ENCODE peak calls at places on chromosomes 5 and 9, in seven cellular contexts. One of them, this sample, is unnamed.

GRCh38 chr9:108412755-108413154 is 443.0 kb downstream of the ACTL7B start:
- DNase-seq in endodermal cell: peak; percentile 86
- DNase-seq in tibial artery: no peak
- DNase-seq in K562: no peak
- DNase-seq in effector memory CD4-positive, alpha-beta T cell: no peak
- DNase-seq in HepG2: no peak
- DNase-seq in adrenal gland: no peak
- DNase-seq in this sample: no peak

GRCh38 chr5:61576556-61576955 is 244.5 kb downstream of the ZSWIM6 start:
- DNase-seq in effector memory CD4-positive, alpha-beta T cell: no peak
- DNase-seq in K562: no peak
- DNase-seq in tibial artery: no peak
- DNase-seq in endodermal cell: no peak
- DNase-seq in adrenal gland: no peak
- DNase-seq in HepG2: no peak
- DNase-seq in this sample: no peak

GRCh38 chr5:69024241-69024651 is 69.6 kb upstream of the SLC30A5 start:
- DNase-seq in adrenal gland: peak; percentile 25
- DNase-seq in effector memory CD4-positive, alpha-beta T cell: no peak
- DNase-seq in tibial artery: no peak
- DNase-seq in endodermal cell: peak; percentile 58
- DNase-seq in K562: peak; percentile 58
- DNase-seq in HepG2: peak; percentile 58
- DNase-seq in this sample: no peak

GRCh38 chr9:445033-445432 is 230.4 kb downstream of the DOCK8 start:
- DNase-seq in adrenal gland: no peak
- DNase-seq in tibial artery: no peak
- DNase-seq in endodermal cell: no peak
- DNase-seq in effector memory CD4-positive, alpha-beta T cell: no peak
- DNase-seq in K562: no peak
- DNase-seq in HepG2: no peak
- DNase-seq in this sample: no peak

GRCh38 chr5:60843693-60844428 is at the start of gene ELOVL7:
- DNase-seq in adrenal gland: peak; percentile 76
- DNase-seq in tibial artery: peak; percentile 21
- DNase-seq in K562: peak; percentile 83
- DNase-seq in HepG2: peak; percentile 59
- DNase-seq in effector memory CD4-positive, alpha-beta T cell: no peak
- DNase-seq in endodermal cell: peak; percentile 96
- DNase-seq in this sample: peak; percentile 27

GRCh38 chr9:134521817-134522501 is 119.6 kb upstream of the COL5A1 start:
- DNase-seq in adrenal gland: no peak
- DNase-seq in tibial artery: no peak
- DNase-seq in endodermal cell: no peak
- DNase-seq in K562: no peak
- DNase-seq in HepG2: no peak
- DNase-seq in effector memory CD4-positive, alpha-beta T cell: no peak
- DNase-seq in this sample: peak; percentile 36

GRCh38 chr5:10307206-10308148 is at the start of gene CMBL:
- DNase-seq in effector memory CD4-positive, alpha-beta T cell: no peak
- DNase-seq in HepG2: peak; percentile 39
- DNase-seq in adrenal gland: peak; percentile 51
- DNase-seq in endodermal cell: peak; percentile 80
- DNase-seq in tibial artery: peak; percentile 45
- DNase-seq in K562: peak; percentile 91
- DNase-seq in this sample: peak; percentile 55

GRCh38 chr5:146126068-146126467 is 20.7 kb upstream of the PLAC8L1 start:
- DNase-seq in effector memory CD4-positive, alpha-beta T cell: no peak
- DNase-seq in K562: no peak
- DNase-seq in endodermal cell: no peak
- DNase-seq in tibial artery: no peak
- DNase-seq in adrenal gland: no peak
- DNase-seq in HepG2: no peak
- DNase-seq in this sample: no peak

GRCh38 chr5:173615884-173616576 is 420 bp downstream of the BOD1 start:
- DNase-seq in tibial artery: peak; percentile 49
- DNase-seq in HepG2: peak; percentile 76
- DNase-seq in effector memory CD4-positive, alpha-beta T cell: peak; percentile 60
- DNase-seq in endodermal cell: peak; percentile 87
- DNase-seq in K562: peak; percentile 61
- DNase-seq in adrenal gland: peak; percentile 66
- DNase-seq in this sample: peak; percentile 82

GRCh38 chr5:175778951-175779475 is 92.4 kb upstream of the CPLX2 start:
- DNase-seq in endodermal cell: no peak
- DNase-seq in effector memory CD4-positive, alpha-beta T cell: no peak
- DNase-seq in K562: no peak
- DNase-seq in HepG2: peak; percentile 29
- DNase-seq in tibial artery: no peak
- DNase-seq in adrenal gland: peak; percentile 70
- DNase-seq in this sample: no peak

GRCh38 chr9:111118256-111118950 is 80.1 kb upstream of the LPAR1 start:
- DNase-seq in HepG2: no peak
- DNase-seq in adrenal gland: no peak
- DNase-seq in tibial artery: no peak
- DNase-seq in effector memory CD4-positive, alpha-beta T cell: no peak
- DNase-seq in endodermal cell: no peak
- DNase-seq in K562: no peak
- DNase-seq in this sample: peak; percentile 43

GRCh38 chr9:93128011-93128714 is 5.9 kb downstream of the NINJ1 start:
- DNase-seq in HepG2: no peak
- DNase-seq in adrenal gland: peak; percentile 19
- DNase-seq in K562: no peak
- DNase-seq in effector memory CD4-positive, alpha-beta T cell: no peak
- DNase-seq in tibial artery: no peak
- DNase-seq in endodermal cell: peak; percentile 37
- DNase-seq in this sample: no peak

GRCh38 chr9:100222674-100223073 is 123.6 kb downstream of the INVS start:
- DNase-seq in adrenal gland: no peak
- DNase-seq in effector memory CD4-positive, alpha-beta T cell: no peak
- DNase-seq in tibial artery: no peak
- DNase-seq in K562: no peak
- DNase-seq in endodermal cell: no peak
- DNase-seq in HepG2: no peak
- DNase-seq in this sample: peak; percentile 24

GRCh38 chr5:76521240-76521758 is 101.9 kb downstream of the F2RL2 start:
- DNase-seq in HepG2: no peak
- DNase-seq in K562: no peak
- DNase-seq in effector memory CD4-positive, alpha-beta T cell: no peak
- DNase-seq in tibial artery: no peak
- DNase-seq in adrenal gland: no peak
- DNase-seq in endodermal cell: no peak
- DNase-seq in this sample: peak; percentile 20

GRCh38 chr9:108883085-108883484 is 21.0 kb downstream of the ACTL7A start:
- DNase-seq in K562: no peak
- DNase-seq in effector memory CD4-positive, alpha-beta T cell: no peak
- DNase-seq in HepG2: no peak
- DNase-seq in tibial artery: no peak
- DNase-seq in endodermal cell: no peak
- DNase-seq in adrenal gland: no peak
- DNase-seq in this sample: no peak

GRCh38 chr5:114325552-114325951 is 36.3 kb upstream of the KCNN2 start:
- DNase-seq in adrenal gland: no peak
- DNase-seq in effector memory CD4-positive, alpha-beta T cell: no peak
- DNase-seq in K562: no peak
- DNase-seq in endodermal cell: no peak
- DNase-seq in tibial artery: no peak
- DNase-seq in HepG2: no peak
- DNase-seq in this sample: no peak

GRCh38 chr5:179832039-179832745 is 11.5 kb downstream of the SQSTM1 start:
- DNase-seq in HepG2: no peak
- DNase-seq in effector memory CD4-positive, alpha-beta T cell: no peak
- DNase-seq in K562: no peak
- DNase-seq in endodermal cell: no peak
- DNase-seq in adrenal gland: no peak
- DNase-seq in tibial artery: no peak
- DNase-seq in this sample: no peak

GRCh38 chr9:68750179-68750685 is 45.2 kb downstream of the PIP5K1B start:
- DNase-seq in K562: no peak
- DNase-seq in tibial artery: no peak
- DNase-seq in HepG2: no peak
- DNase-seq in adrenal gland: no peak
- DNase-seq in effector memory CD4-positive, alpha-beta T cell: no peak
- DNase-seq in endodermal cell: no peak
- DNase-seq in this sample: no peak

GRCh38 chr9:94801685-94802084 is 75.2 kb downstream of the AOPEP start:
- DNase-seq in effector memory CD4-positive, alpha-beta T cell: no peak
- DNase-seq in K562: no peak
- DNase-seq in adrenal gland: no peak
- DNase-seq in endodermal cell: no peak
- DNase-seq in HepG2: no peak
- DNase-seq in tibial artery: no peak
- DNase-seq in this sample: no peak
- H3K4me1 ChIP-seq in effector memory CD4-positive, alpha-beta T cell: no peaks in the 10 kb centered on the region
- H3K4me1 ChIP-seq in K562: no peaks in the 10 kb centered on the region
- H3K4me1 ChIP-seq in adrenal gland: no peaks in the 10 kb centered on the region
- H3K4me1 ChIP-seq in endodermal cell: no peaks in the 10 kb centered on the region
- H3K4me1 ChIP-seq in HepG2: peaks cover 35% of the 10 kb centered on the region
- H3K4me1 ChIP-seq in tibial artery: peaks cover 95% of the 10 kb centered on the region
- H3K4me1 ChIP-seq in this sample: peaks cover 79% of the 10 kb centered on the region

GRCh38 chr9:128094166-128094949 is 26.3 kb downstream of the SLC25A25 start:
- DNase-seq in tibial artery: peak; percentile 96
- DNase-seq in endodermal cell: peak; percentile 86
- DNase-seq in effector memory CD4-positive, alpha-beta T cell: peak; percentile 64
- DNase-seq in adrenal gland: peak; percentile 91
- DNase-seq in HepG2: no peak
- DNase-seq in K562: peak; percentile 86
- DNase-seq in this sample: peak; percentile 89

GRCh38 chr9:128091144-128091543 is 23.1 kb downstream of the SLC25A25 start:
- DNase-seq in adrenal gland: no peak
- DNase-seq in endodermal cell: peak; percentile 92
- DNase-seq in HepG2: no peak
- DNase-seq in effector memory CD4-positive, alpha-beta T cell: no peak
- DNase-seq in K562: peak; percentile 62
- DNase-seq in tibial artery: peak; percentile 86
- DNase-seq in this sample: no peak

GRCh38 chr9:128093016-128093415 is 25.0 kb downstream of the SLC25A25 start:
- DNase-seq in tibial artery: no peak
- DNase-seq in effector memory CD4-positive, alpha-beta T cell: no peak
- DNase-seq in endodermal cell: no peak
- DNase-seq in adrenal gland: no peak
- DNase-seq in K562: no peak
- DNase-seq in HepG2: no peak
- DNase-seq in this sample: no peak

GRCh38 chr9:128091571-128091970 is 23.5 kb downstream of the SLC25A25 start:
- DNase-seq in effector memory CD4-positive, alpha-beta T cell: no peak
- DNase-seq in HepG2: no peak
- DNase-seq in K562: no peak
- DNase-seq in adrenal gland: no peak
- DNase-seq in tibial artery: no peak
- DNase-seq in endodermal cell: no peak
- DNase-seq in this sample: no peak

DNA sequence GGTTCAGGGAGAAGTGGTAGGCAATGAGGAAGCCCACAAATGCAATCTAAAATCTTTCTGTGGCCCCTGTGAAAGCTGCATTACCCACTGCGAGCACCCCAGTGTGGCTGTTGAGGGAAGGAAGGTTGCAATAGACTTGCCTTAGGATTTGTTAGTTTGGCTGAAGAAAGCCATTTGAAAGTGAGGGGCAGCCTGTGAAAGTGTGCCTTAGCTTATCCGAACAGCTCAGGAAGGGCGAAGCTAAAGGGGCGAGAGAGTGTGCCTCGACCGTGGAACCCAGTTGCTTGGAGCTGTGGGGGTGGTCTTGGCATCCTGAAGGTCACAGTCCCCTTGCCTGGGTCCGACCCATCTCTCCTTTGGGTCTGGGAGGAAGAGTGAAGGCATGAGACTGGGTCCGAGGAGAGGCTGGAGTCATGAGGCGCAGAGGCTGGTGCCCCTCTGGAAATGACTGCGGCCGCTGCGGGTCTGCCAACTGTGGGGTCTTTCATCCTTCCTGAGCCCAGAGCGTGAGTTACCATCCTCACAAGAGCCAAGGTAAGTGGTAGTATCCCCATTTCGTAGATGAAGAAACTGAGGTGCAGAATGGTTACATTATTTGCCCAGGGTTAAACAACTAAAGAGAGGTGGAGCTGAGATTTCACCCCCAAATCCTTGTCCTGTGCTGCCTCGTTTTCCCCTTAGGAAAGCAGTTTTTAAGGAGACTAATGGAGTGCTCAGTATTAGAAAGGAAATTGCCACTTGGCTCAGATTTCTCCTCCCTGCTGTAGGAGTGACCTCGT is 24.4 kb downstream of the SLC25A25 start:
- DNase-seq in adrenal gland: no peak
- DNase-seq in effector memory CD4-positive, alpha-beta T cell: no peak
- DNase-seq in HepG2: no peak
- DNase-seq in endodermal cell: no peak
- DNase-seq in tibial artery: no peak
- DNase-seq in K562: no peak
- DNase-seq in this sample: no peak
- H3K4me3 ChIP-seq in adrenal gland: no peak overlapping the region
- H3K4me3 ChIP-seq in effector memory CD4-positive, alpha-beta T cell: no peak overlapping the region
- H3K4me3 ChIP-seq in HepG2: no peak overlapping the region
- H3K4me3 ChIP-seq in endodermal cell: no peak overlapping the region
- H3K4me3 ChIP-seq in tibial artery: no peak overlapping the region
- H3K4me3 ChIP-seq in K562: no peak overlapping the region
- H3K4me3 ChIP-seq in this sample: no peak overlapping the region

DNA sequence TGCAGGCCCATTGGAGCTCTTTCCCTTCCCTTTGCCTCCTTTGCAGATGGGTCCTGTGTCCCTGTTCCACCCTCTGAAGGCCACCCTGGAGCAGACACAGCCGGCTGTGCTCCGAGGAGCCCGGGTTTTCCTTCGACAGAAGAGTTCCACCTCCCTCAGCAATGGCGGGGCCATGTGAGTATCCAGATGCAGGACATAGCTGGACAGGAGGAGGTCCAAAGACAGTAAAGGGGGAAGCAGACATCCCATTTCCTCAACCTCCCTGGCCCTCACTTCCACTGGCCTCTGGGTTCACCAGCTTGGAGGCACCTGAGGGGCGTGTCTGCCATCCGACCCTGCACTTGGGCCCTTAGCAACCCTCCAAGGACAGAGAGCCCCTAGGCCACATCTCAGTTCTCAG is 237.9 kb downstream of the CACNA1B start:
- DNase-seq in HepG2: no peak
- DNase-seq in endodermal cell: no peak
- DNase-seq in tibial artery: no peak
- DNase-seq in K562: no peak
- DNase-seq in effector memory CD4-positive, alpha-beta T cell: no peak
- DNase-seq in adrenal gland: no peak
- DNase-seq in this sample: peak; percentile 25
- H3K9me3 ChIP-seq in HepG2: no peaks in the 10 kb centered on the region
- H3K9me3 ChIP-seq in endodermal cell: peaks cover 36% of the 10 kb centered on the region
- H3K9me3 ChIP-seq in tibial artery: no peaks in the 10 kb centered on the region
- H3K9me3 ChIP-seq in K562: no peaks in the 10 kb centered on the region
- H3K9me3 ChIP-seq in effector memory CD4-positive, alpha-beta T cell: no peaks in the 10 kb centered on the region
- H3K9me3 ChIP-seq in adrenal gland: no peaks in the 10 kb centered on the region
- H3K9me3 ChIP-seq in this sample: no peaks in the 10 kb centered on the region

DNA sequence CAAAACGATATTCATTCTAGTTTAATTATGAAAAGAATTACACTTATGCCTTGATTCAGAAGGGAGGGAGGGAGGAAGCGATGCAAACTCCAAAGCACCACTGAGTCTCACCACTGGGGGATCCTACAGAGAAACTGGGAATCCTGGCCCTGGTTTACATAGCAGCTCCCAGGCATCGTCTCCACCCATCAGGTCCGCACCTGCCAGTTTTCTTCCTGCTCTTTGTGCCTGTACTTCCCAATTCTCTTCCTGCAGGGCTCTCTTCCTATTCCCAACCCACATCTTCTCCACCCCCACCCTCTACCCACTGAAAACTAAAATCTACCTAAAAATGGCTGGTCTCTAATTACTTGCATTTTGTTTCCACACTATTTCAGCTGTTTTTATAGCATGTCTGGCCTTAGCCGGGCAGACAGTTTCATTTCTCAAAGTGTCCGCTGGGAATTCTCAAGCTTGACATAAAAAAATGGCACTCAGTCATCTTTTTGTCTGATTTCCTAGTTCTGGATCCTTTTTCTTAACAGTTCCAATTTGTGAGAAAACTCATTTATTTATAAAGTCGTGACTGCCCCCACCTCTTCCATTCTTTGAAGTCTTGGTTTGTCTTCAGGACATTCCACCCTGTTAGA is 1.6 kb upstream of the TNIP1 start:
- DNase-seq in HepG2: peak; percentile 43
- DNase-seq in K562: peak; percentile 66
- DNase-seq in effector memory CD4-positive, alpha-beta T cell: no peak
- DNase-seq in tibial artery: no peak
- DNase-seq in endodermal cell: peak; percentile 79
- DNase-seq in adrenal gland: no peak
- DNase-seq in this sample: peak; percentile 72
- H3K4me1 ChIP-seq in HepG2: peaks cover 76% of the 10 kb centered on the region
- H3K4me1 ChIP-seq in K562: peaks cover 21% of the 10 kb centered on the region
- H3K4me1 ChIP-seq in effector memory CD4-positive, alpha-beta T cell: peaks cover 67% of the 10 kb centered on the region
- H3K4me1 ChIP-seq in tibial artery: peaks cover 64% of the 10 kb centered on the region
- H3K4me1 ChIP-seq in endodermal cell: peaks cover 8% of the 10 kb centered on the region
- H3K4me1 ChIP-seq in adrenal gland: peaks cover 14% of the 10 kb centered on the region
- H3K4me1 ChIP-seq in this sample: peaks cover 84% of the 10 kb centered on the region